ENCODE peak calls at places on chromosomes 5 and 9, in seven cellular contexts. L is CD8-positive, alpha-beta T cell; H is tibial artery; J is neural crest cell; P is nephron progenitor cell; X is HCT116; Y is left ventricle myocardium inferior. I is an unnamed sample.

GRCh38 chr5:139647406-139648204 is 544 bp upstream of the CXXC5 start:
- DNase-seq in L (no peak), H (peak; percentile 19), J (no peak), P (peak; percentile 9), X (no peak), Y (peak; percentile 11), I (no peak)

GRCh38 chr9:109793196-109793595 is 13.2 kb downstream of the PALM2AKAP2 start:
- DNase-seq in L (no peak), H (no peak), J (no peak), P (no peak), X (no peak), Y (no peak), I (no peak)

GRCh38 chr9:114396558-114397218 is 8.9 kb upstream of the AKNA start:
- DNase-seq in L (no peak), H (peak; percentile 45), J (no peak), P (no peak), X (peak; percentile 7), Y (no peak), I (no peak)

GRCh38 chr5:991472-992267 is 16.9 kb upstream of the NKD2 start:
- DNase-seq in L (no peak), H (no peak), J (no peak), P (no peak), X (no peak), Y (no peak), I (no peak)

GRCh38 chr9:116939605-116940004 is 252.5 kb downstream of the TRIM32 start:
- DNase-seq in L (no peak), H (no peak), J (no peak), P (no peak), X (no peak), Y (no peak), I (no peak)

GRCh38 chr5:54018438-54018837 is 291.9 kb downstream of the ARL15 start:
- DNase-seq in L (no peak), H (no peak), J (no peak), P (no peak), X (no peak), Y (no peak), I (no peak)

GRCh38 chr5:982377-983237 is 26.0 kb upstream of the NKD2 start:
- DNase-seq in L (no peak), H (no peak), J (peak; percentile 38), P (peak; percentile 55), X (no peak), Y (no peak), I (no peak)

GRCh38 chr9:91897201-91897600 is 52.8 kb downstream of the ROR2 start:
- DNase-seq in L (no peak), H (no peak), J (no peak), P (no peak), X (no peak), Y (no peak), I (no peak)

GRCh38 chr9:99172129-99173091 is 49.3 kb downstream of the ALG2 start:
- DNase-seq in L (no peak), H (no peak), J (no peak), P (peak; percentile 33), X (no peak), Y (no peak), I (no peak)

GRCh38 chr9:100473271-100474081 is 527 bp downstream of the TMEFF1 start:
- DNase-seq in L (peak; percentile 5), H (peak; percentile 23), J (peak; percentile 38), P (peak; percentile 74), X (no peak), Y (no peak), I (peak; percentile 35)

GRCh38 chr9:86965627-86966395 is 18.5 kb upstream of the GAS1 start:
- DNase-seq in L (no peak), H (no peak), J (no peak), P (no peak), X (no peak), Y (no peak), I (no peak)

GRCh38 chr9:132885691-132886357 is 7.1 kb downstream of the SPACA9 start:
- DNase-seq in L (no peak), H (no peak), J (no peak), P (no peak), X (no peak), Y (no peak), I (no peak)

GRCh38 chr9:122347348-122348287 is 23.2 kb upstream of the PTGS1 start:
- DNase-seq in L (no peak), H (no peak), J (no peak), P (no peak), X (no peak), Y (no peak), I (no peak)

GRCh38 chr5:95022967-95023695 is 261.8 kb downstream of the MCTP1 start:
- DNase-seq in L (no peak), H (peak; percentile 25), J (no peak), P (no peak), X (no peak), Y (no peak), I (no peak)

GRCh38 chr5:61256474-61256873 is 75.6 kb upstream of the ZSWIM6 start:
- DNase-seq in L (no peak), H (peak; percentile 36), J (no peak), P (no peak), X (no peak), Y (peak; percentile 56), I (no peak)

GRCh38 chr5:13640270-13640669 is 304.2 kb downstream of the DNAH5 start:
- DNase-seq in L (no peak), H (no peak), J (no peak), P (no peak), X (no peak), Y (no peak), I (no peak)

GRCh38 chr5:18420711-18421110 is 786.5 kb downstream of the TAF11L14 start:
- DNase-seq in L (no peak), H (no peak), J (no peak), P (no peak), X (no peak), Y (no peak), I (no peak)

GRCh38 chr5:32989815-32990214 is 278.7 kb downstream of the NPR3 start:
- DNase-seq in L (no peak), H (no peak), J (no peak), P (no peak), X (no peak), Y (no peak), I (no peak)

GRCh38 chr5:60295423-60295822 is 401.9 kb upstream of the PDE4D start:
- DNase-seq in L (no peak), H (no peak), J (peak; percentile 2), P (peak; percentile 4), X (peak; percentile 7), Y (no peak), I (no peak)

GRCh38 chr5:122591828-122592227 is 183.1 kb upstream of the SNX2 start:
- DNase-seq in L (no peak), H (no peak), J (no peak), P (no peak), X (no peak), Y (no peak), I (no peak)

GRCh38 chr9:129221233-129221632 is 43.2 kb upstream of the IER5L start:
- DNase-seq in L (no peak), H (no peak), J (no peak), P (no peak), X (no peak), Y (no peak), I (no peak)

GRCh38 chr9:97895695-97896332 is 26.5 kb downstream of the TRMO start:
- DNase-seq in L (no peak), H (no peak), J (no peak), P (peak; percentile 8), X (peak; percentile 23), Y (no peak), I (no peak)

GRCh38 chr5:677131-678101 is 15.7 kb downstream of the TPPP start:
- DNase-seq in L (no peak), H (peak; percentile 13), J (no peak), P (no peak), X (no peak), Y (peak; percentile 7), I (no peak)

GRCh38 chr5:126002222-126002897 is 420.8 kb upstream of the GRAMD2B start:
- DNase-seq in L (no peak), H (peak; percentile 84), J (no peak), P (no peak), X (no peak), Y (peak; percentile 65), I (no peak)

GRCh38 chr5:67725591-67725990 is 490.0 kb upstream of the PIK3R1 start:
- DNase-seq in L (no peak), H (no peak), J (no peak), P (no peak), X (no peak), Y (no peak), I (no peak)

GRCh38 chr5:27172708-27173107 is 134.3 kb upstream of the CDH9 start:
- DNase-seq in L (no peak), H (no peak), J (no peak), P (no peak), X (no peak), Y (no peak), I (no peak)

GRCh38 chr9:93680445-93681315 is 104.3 kb downstream of the PHF2 start:
- DNase-seq in L (no peak), H (peak; percentile 19), J (peak; percentile 1), P (no peak), X (no peak), Y (peak; percentile 13), I (peak; percentile 9)
- TF ChIP-seq CTCF in L (no peak), H (no peak), J (no peak), P (peak; percentile 6), X (no peak), Y (no peak), I (no peak)

GRCh38 chr5:96901384-96901783 is 25.1 kb downstream of the ERAP2 start:
- DNase-seq in L (no peak), H (no peak), J (no peak), P (no peak), X (no peak), Y (no peak), I (no peak)
- TF ChIP-seq CTCF in L (no peak), H (no peak), J (no peak), P (no peak), X (no peak), Y (peak; percentile 20), I (no peak)

GRCh38 chr9:112338561-112338960 is 5.1 kb upstream of the PTBP3 start:
- DNase-seq in L (no peak), H (no peak), J (no peak), P (no peak), X (peak; percentile 66), Y (no peak), I (no peak)

GRCh38 chr9:112337547-112337946 is 4.1 kb upstream of the PTBP3 start:
- DNase-seq in L (no peak), H (no peak), J (no peak), P (no peak), X (no peak), Y (no peak), I (no peak)

GRCh38 chr9:112339886-112340285 is 6.5 kb upstream of the PTBP3 start:
- DNase-seq in L (no peak), H (no peak), J (no peak), P (no peak), X (no peak), Y (no peak), I (no peak)

GRCh38 chr9:112341741-112342140 is 8.3 kb upstream of the PTBP3 start:
- DNase-seq in L (no peak), H (no peak), J (no peak), P (no peak), X (no peak), Y (no peak), I (no peak)
- TF ChIP-seq CTCF in L (no peak), H (no peak), J (no peak), P (no peak), X (no peak), Y (no peak), I (no peak)

GRCh38 chr9:34253460-34253837 is 74.6 kb downstream of the UBAP1 start:
- DNase-seq in L (no peak), H (no peak), J (no peak), P (no peak), X (no peak), Y (peak; percentile 69), I (no peak)
- TF ChIP-seq CTCF in L (no peak), H (no peak), J (no peak), P (no peak), X (no peak), Y (peak; percentile 45), I (no peak)

GRCh38 chr5:124576848-124577409 is 169.5 kb downstream of the ZNF608 start:
- DNase-seq in L (no peak), H (no peak), J (no peak), P (no peak), X (no peak), Y (no peak), I (no peak)
- TF ChIP-seq CTCF in L (no peak), H (no peak), J (no peak), P (no peak), X (no peak), Y (no peak), I (no peak)